ENCODE peak calls at places on chromosomes 7 and 10, in seven cellular contexts. C is OCI-LY7; E is KBM-7; M is erythroblast; J is effector memory CD8-positive, alpha-beta T cell; B is HL-60; Q is heart left ventricle. K is an unnamed sample.

GRCh38 chr7:66847879-66848810 is 72.9 kb upstream of the TMEM248 start:
- DNase-seq in C (no peak), M (peak), J (no peak), B (peak), E (peak), Q (no peak), K (peak)

GRCh38 chr10:110629680-110630191 is 14.4 kb upstream of the RBM20 start:
- DNase-seq in C (no peak), E (no peak), B (no peak), J (no peak), Q (no peak), M (no peak), K (no peak)

GRCh38 chr10:60732240-60733188 is 45.8 kb upstream of the CDK1 start:
- DNase-seq in B (peak), E (peak), M (no peak), Q (no peak), C (no peak), J (peak), K (peak)

GRCh38 chr10:60238408-60239100 is 151.1 kb downstream of the ANK3 start:
- DNase-seq in B (no peak), Q (no peak), C (peak), M (no peak), J (no peak), E (peak), K (peak)

GRCh38 chr10:96384471-96384870 is 25.7 kb upstream of the OPALIN start:
- DNase-seq in Q (no peak), M (no peak), C (no peak), E (no peak), B (no peak), J (no peak), K (no peak)

GRCh38 chr10:35423505-35424306 is 87.4 kb downstream of the CCNY start:
- DNase-seq in C (no peak), Q (no peak), E (no peak), M (no peak), J (no peak), B (no peak), K (no peak)

GRCh38 chr10:132482090-132482489 is 55.5 kb upstream of the INPP5A start:
- DNase-seq in J (no peak), B (no peak), Q (no peak), C (no peak), M (no peak), E (no peak), K (peak)

GRCh38 chr10:127737563-127738511 is 852 bp downstream of the FOXI2 start:
- DNase-seq in M (no peak), C (no peak), B (no peak), J (no peak), E (no peak), Q (no peak), K (no peak)

GRCh38 chr7:139915864-139916716 is 87.0 kb downstream of the TBXAS1 start:
- DNase-seq in B (peak), Q (no peak), C (peak), J (peak), E (peak), M (peak), K (peak)

GRCh38 chr10:124321433-124322072 is 97.2 kb downstream of the OAT start:
- DNase-seq in M (no peak), B (no peak), J (no peak), C (no peak), E (no peak), Q (no peak), K (no peak)

GRCh38 chr10:60123172-60123571 is 216.8 kb upstream of the CCDC6 start:
- DNase-seq in J (no peak), Q (no peak), C (no peak), E (no peak), M (no peak), B (no peak), K (no peak)

GRCh38 chr7:82163586-82163985 is 280.0 kb downstream of the CACNA2D1 start:
- DNase-seq in C (no peak), B (no peak), J (no peak), E (no peak), Q (no peak), M (no peak), K (no peak)

GRCh38 chr7:75727881-75728592 is 10.7 kb downstream of the HIP1 start:
- DNase-seq in J (peak), Q (peak), E (peak), C (peak), B (no peak), M (no peak), K (peak)

GRCh38 chr10:104142081-104142480 is 20.1 kb downstream of the SFR1 start:
- DNase-seq in B (no peak), E (no peak), Q (no peak), C (no peak), J (no peak), M (no peak), K (no peak)

GRCh38 chr7:332020-332517 is 42.1 kb downstream of the FOXL3 start:
- DNase-seq in E (no peak), Q (no peak), C (no peak), B (no peak), M (no peak), J (no peak), K (no peak)

GRCh38 chr7:44505595-44505994 is 15.1 kb upstream of the NUDCD3 start:
- DNase-seq in M (no peak), Q (no peak), J (no peak), E (no peak), B (no peak), C (no peak), K (no peak)

GRCh38 chr7:725223-726005 is 1.1 kb upstream of the DNAAF5 start:
- DNase-seq in M (peak), Q (no peak), B (peak), J (no peak), C (no peak), E (no peak), K (peak)

GRCh38 chr10:67587771-67588170 is 108.2 kb downstream of the CTNNA3 start:
- DNase-seq in B (no peak), E (no peak), C (no peak), M (no peak), J (no peak), Q (no peak), K (no peak)

GRCh38 chr10:93566435-93567276 is at the start of gene FFAR4:
- DNase-seq in Q (peak), M (no peak), J (no peak), C (no peak), B (peak), E (peak), K (peak)

GRCh38 chr10:45420453-45421192 is 46.6 kb downstream of the ALOX5 start:
- DNase-seq in E (peak), C (peak), B (peak), J (peak), Q (peak), M (peak), K (peak)

GRCh38 chr10:80204801-80205477 is 398 bp downstream of the ANXA11 start:
- DNase-seq in J (peak), E (no peak), C (peak), B (peak), M (peak), Q (peak), K (peak)

GRCh38 chr7:97118306-97118917 is 914 bp downstream of the SDHAF3 start:
- DNase-seq in J (no peak), C (peak), Q (no peak), B (peak), M (peak), E (peak), K (peak)

GRCh38 chr7:30140456-30140855 is 5.7 kb downstream of the MTURN start:
- DNase-seq in E (no peak), Q (no peak), M (peak), J (no peak), C (no peak), B (no peak), K (no peak)